ENCODE peak calls at places on chromosomes 16 and 17, in six cellular contexts. One of them, this sample, is unnamed.

GRCh38 chr17:75087558-75088453 is at the start of gene SLC16A5:
- DNase-seq in Caco-2: peak
- DNase-seq in GM20000: peak
- DNase-seq in Calu3: peak
- DNase-seq in fibroblast of the aortic adventitia: peak
- DNase-seq in cardiac fibroblast: peak
- DNase-seq in this sample: peak

GRCh38 chr16:364595-365491 is 5.5 kb downstream of the MRPL28 start:
- DNase-seq in Caco-2: no peak
- DNase-seq in GM20000: no peak
- DNase-seq in Calu3: no peak
- DNase-seq in fibroblast of the aortic adventitia: no peak
- DNase-seq in cardiac fibroblast: no peak
- DNase-seq in this sample: no peak

GRCh38 chr17:8164815-8165131 is 2.0 kb upstream of the VAMP2 start:
- DNase-seq in Caco-2: no peak
- DNase-seq in GM20000: no peak
- DNase-seq in Calu3: no peak
- DNase-seq in fibroblast of the aortic adventitia: no peak
- DNase-seq in cardiac fibroblast: no peak
- DNase-seq in this sample: no peak

GRCh38 chr16:48491517-48491916 is 106.3 kb upstream of the SIAH1 start:
- DNase-seq in Caco-2: no peak
- DNase-seq in GM20000: no peak
- DNase-seq in Calu3: no peak
- DNase-seq in fibroblast of the aortic adventitia: peak
- DNase-seq in cardiac fibroblast: peak
- DNase-seq in this sample: no peak

GRCh38 chr16:46695937-46696336 is 6.5 kb downstream of the ORC6 start:
- DNase-seq in Caco-2: no peak
- DNase-seq in GM20000: no peak
- DNase-seq in Calu3: no peak
- DNase-seq in fibroblast of the aortic adventitia: no peak
- DNase-seq in cardiac fibroblast: no peak
- DNase-seq in this sample: no peak

GRCh38 chr17:11618861-11619566 is 20.7 kb downstream of the DNAH9 start:
- DNase-seq in Caco-2: no peak
- DNase-seq in GM20000: no peak
- DNase-seq in Calu3: peak
- DNase-seq in fibroblast of the aortic adventitia: no peak
- DNase-seq in cardiac fibroblast: no peak
- DNase-seq in this sample: no peak

GRCh38 chr17:80082403-80083135 is 18.8 kb upstream of the GAA start:
- DNase-seq in Caco-2: peak
- DNase-seq in GM20000: peak
- DNase-seq in Calu3: peak
- DNase-seq in fibroblast of the aortic adventitia: peak
- DNase-seq in cardiac fibroblast: peak
- DNase-seq in this sample: peak

GRCh38 chr17:48510761-48511604 is 19.8 kb downstream of the HOXB1 start:
- DNase-seq in Caco-2: no peak
- DNase-seq in GM20000: peak
- DNase-seq in Calu3: no peak
- DNase-seq in fibroblast of the aortic adventitia: peak
- DNase-seq in cardiac fibroblast: peak
- DNase-seq in this sample: peak

GRCh38 chr17:4161560-4162221 is 18.7 kb downstream of the CYB5D2 start:
- DNase-seq in Caco-2: peak
- DNase-seq in GM20000: no peak
- DNase-seq in Calu3: peak
- DNase-seq in fibroblast of the aortic adventitia: peak
- DNase-seq in cardiac fibroblast: no peak
- DNase-seq in this sample: no peak

GRCh38 chr16:13935408-13935807 is 15.5 kb downstream of the ERCC4 start:
- DNase-seq in Caco-2: peak
- DNase-seq in GM20000: no peak
- DNase-seq in Calu3: no peak
- DNase-seq in fibroblast of the aortic adventitia: no peak
- DNase-seq in cardiac fibroblast: no peak
- DNase-seq in this sample: no peak

GRCh38 chr17:78458739-78459335 is 80.4 kb downstream of the PGS1 start:
- DNase-seq in Caco-2: no peak
- DNase-seq in GM20000: no peak
- DNase-seq in Calu3: no peak
- DNase-seq in fibroblast of the aortic adventitia: no peak
- DNase-seq in cardiac fibroblast: no peak
- DNase-seq in this sample: no peak

GRCh38 chr17:27701963-27702362 is 71.0 kb downstream of the LGALS9 start:
- DNase-seq in Caco-2: no peak
- DNase-seq in GM20000: no peak
- DNase-seq in Calu3: no peak
- DNase-seq in fibroblast of the aortic adventitia: no peak
- DNase-seq in cardiac fibroblast: no peak
- DNase-seq in this sample: no peak

GRCh38 chr16:50548659-50549560 is 714 bp downstream of the NKD1 start:
- DNase-seq in Caco-2: no peak
- DNase-seq in GM20000: no peak
- DNase-seq in Calu3: no peak
- DNase-seq in fibroblast of the aortic adventitia: no peak
- DNase-seq in cardiac fibroblast: peak
- DNase-seq in this sample: peak

GRCh38 chr16:84827131-84827574 is 7.4 kb downstream of the CRISPLD2 start:
- DNase-seq in Caco-2: no peak
- DNase-seq in GM20000: no peak
- DNase-seq in Calu3: no peak
- DNase-seq in fibroblast of the aortic adventitia: peak
- DNase-seq in cardiac fibroblast: peak
- DNase-seq in this sample: no peak

GRCh38 chr17:17849863-17850373 is 13.1 kb upstream of the SREBF1 start:
- DNase-seq in Caco-2: no peak
- DNase-seq in GM20000: peak
- DNase-seq in Calu3: no peak
- DNase-seq in fibroblast of the aortic adventitia: peak
- DNase-seq in cardiac fibroblast: peak
- DNase-seq in this sample: peak

GRCh38 chr17:30222741-30223175 is 12.7 kb downstream of the SLC6A4 start:
- DNase-seq in Caco-2: peak
- DNase-seq in GM20000: no peak
- DNase-seq in Calu3: no peak
- DNase-seq in fibroblast of the aortic adventitia: no peak
- DNase-seq in cardiac fibroblast: no peak
- DNase-seq in this sample: no peak

GRCh38 chr17:75524971-75525805 is at the start of gene LLGL2:
- DNase-seq in Caco-2: peak
- DNase-seq in GM20000: peak
- DNase-seq in Calu3: peak
- DNase-seq in fibroblast of the aortic adventitia: no peak
- DNase-seq in cardiac fibroblast: peak
- DNase-seq in this sample: peak

GRCh38 chr16:17313085-17313611 is 157.6 kb downstream of the XYLT1 start:
- DNase-seq in Caco-2: no peak
- DNase-seq in GM20000: no peak
- DNase-seq in Calu3: peak
- DNase-seq in fibroblast of the aortic adventitia: no peak
- DNase-seq in cardiac fibroblast: peak
- DNase-seq in this sample: no peak

GRCh38 chr17:10036511-10037061 is 131.5 kb upstream of the RCVRN start:
- DNase-seq in Caco-2: no peak
- DNase-seq in GM20000: no peak
- DNase-seq in Calu3: peak
- DNase-seq in fibroblast of the aortic adventitia: no peak
- DNase-seq in cardiac fibroblast: peak
- DNase-seq in this sample: no peak

GRCh38 chr17:30921544-30922196 is at the start of gene ADAP2:
- DNase-seq in Caco-2: peak
- DNase-seq in GM20000: peak
- DNase-seq in Calu3: peak
- DNase-seq in fibroblast of the aortic adventitia: no peak
- DNase-seq in cardiac fibroblast: no peak
- DNase-seq in this sample: peak

GRCh38 chr17:80545499-80545826 is 825 bp downstream of the RPTOR start:
- DNase-seq in Caco-2: peak
- DNase-seq in GM20000: no peak
- DNase-seq in Calu3: no peak
- DNase-seq in fibroblast of the aortic adventitia: no peak
- DNase-seq in cardiac fibroblast: peak
- DNase-seq in this sample: no peak

GRCh38 chr17:56978441-56979090 is 635 bp downstream of the SCPEP1 start:
- DNase-seq in Caco-2: no peak
- DNase-seq in GM20000: peak
- DNase-seq in Calu3: no peak
- DNase-seq in fibroblast of the aortic adventitia: peak
- DNase-seq in cardiac fibroblast: peak
- DNase-seq in this sample: peak

GRCh38 chr16:11250091-11250785 is 5.8 kb downstream of the SOCS1 start:
- DNase-seq in Caco-2: no peak
- DNase-seq in GM20000: no peak
- DNase-seq in Calu3: no peak
- DNase-seq in fibroblast of the aortic adventitia: no peak
- DNase-seq in cardiac fibroblast: peak
- DNase-seq in this sample: no peak

GRCh38 chr16:86525696-86526095 is 15.4 kb downstream of the FOXF1 start:
- DNase-seq in Caco-2: no peak
- DNase-seq in GM20000: no peak
- DNase-seq in Calu3: no peak
- DNase-seq in fibroblast of the aortic adventitia: no peak
- DNase-seq in cardiac fibroblast: no peak
- DNase-seq in this sample: no peak

GRCh38 chr16:86529160-86529559 is 18.8 kb downstream of the FOXF1 start:
- DNase-seq in Caco-2: no peak
- DNase-seq in GM20000: no peak
- DNase-seq in Calu3: no peak
- DNase-seq in fibroblast of the aortic adventitia: no peak
- DNase-seq in cardiac fibroblast: peak
- DNase-seq in this sample: no peak

GRCh38 chr16:86527366-86527765 is 17.0 kb downstream of the FOXF1 start:
- DNase-seq in Caco-2: no peak
- DNase-seq in GM20000: no peak
- DNase-seq in Calu3: no peak
- DNase-seq in fibroblast of the aortic adventitia: no peak
- DNase-seq in cardiac fibroblast: no peak
- DNase-seq in this sample: no peak

GRCh38 chr16:86530251-86531192 is 20.2 kb downstream of the FOXF1 start:
- DNase-seq in Caco-2: no peak
- DNase-seq in GM20000: no peak
- DNase-seq in Calu3: no peak
- DNase-seq in fibroblast of the aortic adventitia: no peak
- DNase-seq in cardiac fibroblast: no peak
- DNase-seq in this sample: no peak

DNA sequence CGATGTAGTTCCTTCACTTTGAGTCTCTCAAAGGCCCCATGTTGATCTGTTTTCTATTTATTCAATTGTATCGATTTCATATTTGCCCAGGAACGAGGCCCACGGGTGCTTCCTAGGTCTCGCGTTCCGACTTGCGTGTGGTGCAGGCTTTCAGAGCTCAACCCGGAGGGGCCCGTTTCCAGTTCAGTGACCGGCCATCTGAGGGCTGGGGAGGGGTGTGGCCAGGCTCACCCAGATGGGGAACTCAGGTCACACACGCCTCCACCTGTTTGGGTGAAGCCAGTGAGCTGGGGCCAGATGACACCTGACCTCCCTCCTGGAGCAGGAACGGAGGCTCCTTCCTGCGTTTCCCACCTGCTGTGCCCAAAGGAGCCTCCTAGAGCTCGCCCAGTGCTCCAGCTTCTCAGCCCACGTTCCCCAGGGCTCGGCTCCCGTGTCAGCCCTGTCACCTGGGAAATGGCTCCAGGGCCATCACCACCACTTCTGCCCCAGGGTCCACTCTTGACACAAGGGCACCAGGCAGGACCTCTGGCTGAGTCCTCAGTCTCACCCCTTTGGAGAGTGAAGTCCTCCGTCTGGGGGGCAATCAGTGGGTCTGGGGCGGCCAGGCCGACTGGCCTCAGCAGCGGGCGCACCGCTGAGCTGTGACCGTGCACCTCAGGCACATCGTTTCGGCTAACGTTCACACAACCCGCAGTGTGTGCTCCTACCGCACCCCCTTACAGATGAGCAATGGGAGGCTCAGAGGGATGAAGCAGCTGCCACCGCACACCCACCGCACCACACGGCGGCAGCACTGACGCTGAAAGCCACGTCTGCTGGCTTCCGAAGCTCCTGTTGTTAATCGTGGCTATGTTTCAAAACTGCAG is 18.0 kb downstream of the FOXF1 start:
- DNase-seq in Caco-2: no peak
- DNase-seq in GM20000: no peak
- DNase-seq in Calu3: no peak
- DNase-seq in fibroblast of the aortic adventitia: no peak
- DNase-seq in cardiac fibroblast: no peak
- DNase-seq in this sample: no peak
- TF ChIP-seq CTCF in Caco-2: no peak
- TF ChIP-seq CTCF in GM20000: no peak
- TF ChIP-seq CTCF in Calu3: no peak
- TF ChIP-seq CTCF in fibroblast of the aortic adventitia: no peak
- TF ChIP-seq CTCF in cardiac fibroblast: no peak
- TF ChIP-seq CTCF in this sample: no peak

DNA sequence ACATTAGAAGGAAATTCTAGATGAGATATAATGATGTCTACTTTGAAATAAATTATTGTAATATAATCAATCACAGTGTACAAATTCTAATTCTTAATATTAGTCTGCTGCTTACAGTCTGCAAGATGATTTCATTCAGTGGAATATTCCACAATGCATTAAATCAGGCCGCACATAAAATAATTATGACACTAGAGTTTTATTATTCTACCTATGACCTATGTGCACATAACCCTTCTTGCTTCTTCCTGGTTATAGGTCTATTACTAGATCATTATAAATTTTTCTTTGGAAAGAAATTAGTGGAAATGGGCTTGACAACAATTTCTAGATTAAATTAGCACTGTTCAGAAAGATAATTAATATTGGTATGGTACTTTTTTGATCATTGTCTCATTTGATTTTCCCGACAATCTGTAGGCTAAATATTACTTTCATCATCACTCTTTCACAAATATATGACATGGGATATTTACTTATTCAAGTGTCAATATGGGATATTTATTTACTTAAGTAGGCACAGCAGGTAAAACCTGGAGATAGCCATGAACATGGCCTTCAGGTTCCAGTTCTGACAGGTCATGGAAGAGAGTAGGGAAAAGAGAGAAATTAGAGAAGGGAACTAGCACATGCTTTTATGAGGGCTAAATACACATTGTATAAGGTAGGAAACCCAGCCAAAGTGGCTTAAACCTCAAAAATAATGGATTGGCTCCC is 476.4 kb downstream of the TOX3 start:
- DNase-seq in Caco-2: no peak
- DNase-seq in GM20000: no peak
- DNase-seq in Calu3: no peak
- DNase-seq in fibroblast of the aortic adventitia: no peak
- DNase-seq in cardiac fibroblast: no peak
- DNase-seq in this sample: no peak
- TF ChIP-seq CTCF in Caco-2: no peak
- TF ChIP-seq CTCF in GM20000: no peak
- TF ChIP-seq CTCF in Calu3: no peak
- TF ChIP-seq CTCF in fibroblast of the aortic adventitia: no peak
- TF ChIP-seq CTCF in cardiac fibroblast: no peak
- TF ChIP-seq CTCF in this sample: no peak

GRCh38 chr17:14389656-14390055 is 88.8 kb downstream of the HS3ST3B1 start:
- DNase-seq in Caco-2: no peak
- DNase-seq in GM20000: no peak
- DNase-seq in Calu3: no peak
- DNase-seq in fibroblast of the aortic adventitia: no peak
- DNase-seq in cardiac fibroblast: no peak
- DNase-seq in this sample: no peak
- TF ChIP-seq CTCF in Caco-2: no peak
- TF ChIP-seq CTCF in GM20000: no peak
- TF ChIP-seq CTCF in Calu3: no peak
- TF ChIP-seq CTCF in fibroblast of the aortic adventitia: no peak
- TF ChIP-seq CTCF in cardiac fibroblast: no peak
- TF ChIP-seq CTCF in this sample: no peak

GRCh38 chr17:2412561-2413021 is 11.7 kb upstream of the MNT start:
- DNase-seq in Caco-2: no peak
- DNase-seq in GM20000: no peak
- DNase-seq in Calu3: no peak
- DNase-seq in fibroblast of the aortic adventitia: peak
- DNase-seq in cardiac fibroblast: peak
- DNase-seq in this sample: no peak
- TF ChIP-seq CTCF in Caco-2: no peak
- TF ChIP-seq CTCF in GM20000: no peak
- TF ChIP-seq CTCF in Calu3: no peak
- TF ChIP-seq CTCF in fibroblast of the aortic adventitia: peak
- TF ChIP-seq CTCF in cardiac fibroblast: no peak
- TF ChIP-seq CTCF in this sample: no peak